ENCODE peak calls at places on chromosomes 5 and 9, in four cellular contexts. One of them, this sample, is unnamed.

GRCh38 chr9:80871596-80871995 is 817.8 kb downstream of the TLE1 start:
- DNase-seq in lung microvascular endothelial cell: no peak
- DNase-seq in substantia nigra: no peak
- DNase-seq in neural crest cell: no peak
- DNase-seq in this sample: no peak

GRCh38 chr9:437066-438015 is 222.7 kb downstream of the DOCK8 start:
- DNase-seq in lung microvascular endothelial cell: peak; percentile 25
- DNase-seq in substantia nigra: no peak
- DNase-seq in neural crest cell: no peak
- DNase-seq in this sample: no peak

GRCh38 chr5:158819840-158820620 is 279.7 kb downstream of the EBF1 start:
- DNase-seq in lung microvascular endothelial cell: no peak
- DNase-seq in substantia nigra: no peak
- DNase-seq in neural crest cell: no peak
- DNase-seq in this sample: no peak

GRCh38 chr5:24110019-24110615 is 534.7 kb downstream of the CDH10 start:
- DNase-seq in lung microvascular endothelial cell: no peak
- DNase-seq in substantia nigra: no peak
- DNase-seq in neural crest cell: no peak
- DNase-seq in this sample: peak; percentile 34

GRCh38 chr5:76083555-76084495 is 642 bp downstream of the SV2C start:
- DNase-seq in lung microvascular endothelial cell: no peak
- DNase-seq in substantia nigra: no peak
- DNase-seq in neural crest cell: peak; percentile 27
- DNase-seq in this sample: peak; percentile 65

GRCh38 chr5:5341531-5342292 is 80.8 kb upstream of the ICE1 start:
- DNase-seq in lung microvascular endothelial cell: no peak
- DNase-seq in substantia nigra: no peak
- DNase-seq in neural crest cell: no peak
- DNase-seq in this sample: no peak

GRCh38 chr9:1591310-1591709 is 423.8 kb upstream of the SMARCA2 start:
- DNase-seq in lung microvascular endothelial cell: no peak
- DNase-seq in substantia nigra: no peak
- DNase-seq in neural crest cell: no peak
- DNase-seq in this sample: no peak

GRCh38 chr5:179123109-179123426 is 62.9 kb downstream of the ZNF354C start:
- DNase-seq in lung microvascular endothelial cell: no peak
- DNase-seq in substantia nigra: no peak
- DNase-seq in neural crest cell: no peak
- DNase-seq in this sample: no peak

GRCh38 chr9:36192196-36192595 is 1.5 kb downstream of the CLTA start:
- DNase-seq in lung microvascular endothelial cell: no peak
- DNase-seq in substantia nigra: no peak
- DNase-seq in neural crest cell: no peak
- DNase-seq in this sample: no peak

GRCh38 chr5:103883143-103883542 is 320.6 kb upstream of the NUDT12 start:
- DNase-seq in lung microvascular endothelial cell: no peak
- DNase-seq in substantia nigra: no peak
- DNase-seq in neural crest cell: no peak
- DNase-seq in this sample: no peak

GRCh38 chr9:93895535-93895934 is 59.6 kb downstream of the BARX1 start:
- DNase-seq in lung microvascular endothelial cell: no peak
- DNase-seq in substantia nigra: no peak
- DNase-seq in neural crest cell: no peak
- DNase-seq in this sample: peak; percentile 12

GRCh38 chr5:103505581-103506305 is 56.8 kb downstream of the NUDT12 start:
- DNase-seq in lung microvascular endothelial cell: no peak
- DNase-seq in substantia nigra: no peak
- DNase-seq in neural crest cell: no peak
- DNase-seq in this sample: no peak

This sample was measured in D341Med.